ENCODE peak calls at places on chromosomes 7 and 10, in four cellular contexts. R is A549, Y is K562, D is H1. J is an unnamed sample.

GRCh38 chr7:116500071-116500853 is 724 bp downstream of the CAV2 start:
- DNase-seq in Y (peak; percentile 55), D (no peak), R (no peak), J (no peak)

GRCh38 chr7:137669706-137670105 is 177.1 kb downstream of the DGKI start:
- DNase-seq in R (no peak), Y (no peak), D (no peak), J (no peak)

GRCh38 chr10:122662231-122662630 is 37.4 kb downstream of the C10orf120 start:
- DNase-seq in Y (no peak), D (no peak), R (no peak), J (no peak)

GRCh38 chr10:109852004-109852717 is 71.2 kb downstream of the XPNPEP1 start:
- DNase-seq in R (peak; percentile 60), D (peak; percentile 29), Y (peak; percentile 54), J (peak; percentile 50)

GRCh38 chr10:120926611-120927010 is 75.4 kb downstream of the WDR11 start:
- DNase-seq in R (no peak), Y (no peak), D (no peak), J (no peak)

GRCh38 chr7:123679614-123680013 is 23.9 kb downstream of the LMOD2 start:
- DNase-seq in Y (no peak), D (no peak), R (no peak), J (no peak)

GRCh38 chr10:5589963-5590511 is 65.3 kb downstream of the CALML3 start:
- DNase-seq in D (no peak), Y (peak; percentile 41), R (peak; percentile 53), J (no peak)

GRCh38 chr10:11595395-11595692 is 16.1 kb downstream of the USP6NL start:
- DNase-seq in Y (no peak), R (no peak), D (no peak), J (no peak)

GRCh38 chr10:47383254-47384147 is 592 bp downstream of the ZNF488 start:
- DNase-seq in D (peak; percentile 43), R (no peak), Y (no peak), J (no peak)

GRCh38 chr7:93337047-93337446 is 104.9 kb downstream of the VPS50 start:
- DNase-seq in D (no peak), R (no peak), Y (no peak), J (peak; percentile 1)

GRCh38 chr7:129199406-129199805 is 11.0 kb downstream of the SMO start:
- DNase-seq in D (no peak), Y (no peak), R (no peak), J (no peak)

GRCh38 chr7:50641442-50642405 is 76.5 kb upstream of the DDC start:
- DNase-seq in D (no peak), Y (no peak), R (no peak), J (peak; percentile 18)

GRCh38 chr7:68511281-68511680 is 1087.0 kb upstream of the AUTS2 start:
- DNase-seq in Y (no peak), R (no peak), D (no peak), J (no peak)

GRCh38 chr7:95723583-95724180 is 48.7 kb upstream of the DYNC1I1 start:
- DNase-seq in D (peak; percentile 25), Y (peak; percentile 42), R (peak; percentile 51), J (peak; percentile 53)

GRCh38 chr10:92430103-92430502 is 139.1 kb downstream of the MARCHF5 start:
- DNase-seq in D (no peak), R (no peak), Y (no peak), J (no peak)

GRCh38 chr10:132691711-132692153 is 94.2 kb downstream of the NKX6-2 start:
- DNase-seq in D (no peak), R (no peak), Y (no peak), J (no peak)

DNA sequence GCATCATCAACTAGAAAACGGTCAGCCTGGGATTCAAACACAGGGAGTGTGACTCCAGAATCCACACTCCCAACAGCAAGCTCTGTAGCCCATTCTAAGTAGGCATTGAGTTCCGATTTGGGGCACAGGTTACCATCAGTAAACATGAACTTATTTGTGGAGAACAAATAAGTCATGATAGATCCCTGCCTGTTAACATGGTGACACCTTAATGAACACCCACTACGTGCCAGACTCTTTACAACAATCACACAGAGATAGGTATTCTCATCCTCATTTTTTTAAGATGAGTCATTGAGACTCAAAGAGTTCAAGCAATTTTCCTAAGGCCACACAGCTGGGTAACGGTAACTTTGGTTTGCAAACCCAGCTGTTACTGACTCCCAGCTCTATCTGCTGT is 91.5 kb downstream of the LYZL2 start:
- DNase-seq in D (no peak), R (peak; percentile 57), Y (no peak), J (peak; percentile 80)
- TF ChIP-seq RNF2 in D (no peak), R (no peak), Y (no peak), J (no peak)

GRCh38 chr7:43480581-43480980 is 102.3 kb upstream of the STK17A start:
- DNase-seq in Y (no peak), R (no peak), D (no peak), J (no peak)
- TF ChIP-seq RNF2 in Y (no peak), R (no peak), D (no peak), J (no peak)

DNA sequence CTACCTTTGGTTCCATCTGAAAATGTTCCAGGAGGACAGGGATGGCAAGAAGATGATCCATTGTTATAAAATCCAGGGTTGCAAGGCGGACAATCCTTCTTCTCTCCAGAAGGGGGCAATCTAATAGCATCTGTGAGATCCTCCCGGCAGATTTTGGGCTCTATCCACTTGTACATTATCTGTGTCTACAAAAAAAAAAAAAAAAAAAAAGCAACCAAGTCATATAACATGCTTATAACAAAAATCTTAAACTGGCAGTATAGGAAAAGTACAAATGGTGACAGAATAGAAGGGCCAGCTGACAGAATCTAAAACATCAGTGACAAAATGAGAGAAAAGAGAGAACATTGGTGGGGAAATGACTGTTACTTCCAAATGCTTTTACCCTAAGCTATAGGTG is 132.7 kb downstream of the ELAPOR2 start:
- DNase-seq in Y (peak; percentile 72), D (no peak), R (peak; percentile 14), J (peak; percentile 28)
- TF ChIP-seq RNF2 in Y (no peak), D (no peak), R (no peak), J (no peak)

DNA sequence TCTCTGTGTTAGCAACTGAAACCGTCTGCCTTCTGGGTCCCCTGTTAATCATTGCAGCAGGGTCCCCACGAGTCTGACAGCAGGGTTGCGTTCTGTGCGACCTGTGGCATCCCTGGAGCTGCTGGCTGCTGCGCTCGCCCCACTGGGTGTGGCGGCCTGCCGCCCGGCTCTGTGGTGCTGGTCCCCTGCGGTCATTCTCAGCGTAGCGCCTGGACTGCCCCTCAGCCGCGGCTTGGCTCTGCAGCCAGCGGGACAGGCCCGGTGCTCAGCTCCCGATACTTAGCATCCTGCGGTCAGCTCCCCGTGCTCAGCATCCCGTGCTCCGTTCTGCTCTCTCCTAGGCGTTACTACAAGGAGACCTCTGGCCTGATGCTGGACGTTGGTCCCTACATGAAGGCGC is 35.0 kb downstream of the LHPP start:
- DNase-seq in R (no peak), D (no peak), Y (no peak), J (no peak)
- TF ChIP-seq RNF2 in R (no peak), D (no peak), Y (no peak), J (no peak)

GRCh38 chr7:16205481-16205880 is 215.9 kb downstream of the CRPPA start:
- DNase-seq in D (no peak), Y (no peak), R (no peak), J (no peak)
- TF ChIP-seq RNF2 in D (no peak), Y (no peak), R (no peak), J (no peak)

DNA sequence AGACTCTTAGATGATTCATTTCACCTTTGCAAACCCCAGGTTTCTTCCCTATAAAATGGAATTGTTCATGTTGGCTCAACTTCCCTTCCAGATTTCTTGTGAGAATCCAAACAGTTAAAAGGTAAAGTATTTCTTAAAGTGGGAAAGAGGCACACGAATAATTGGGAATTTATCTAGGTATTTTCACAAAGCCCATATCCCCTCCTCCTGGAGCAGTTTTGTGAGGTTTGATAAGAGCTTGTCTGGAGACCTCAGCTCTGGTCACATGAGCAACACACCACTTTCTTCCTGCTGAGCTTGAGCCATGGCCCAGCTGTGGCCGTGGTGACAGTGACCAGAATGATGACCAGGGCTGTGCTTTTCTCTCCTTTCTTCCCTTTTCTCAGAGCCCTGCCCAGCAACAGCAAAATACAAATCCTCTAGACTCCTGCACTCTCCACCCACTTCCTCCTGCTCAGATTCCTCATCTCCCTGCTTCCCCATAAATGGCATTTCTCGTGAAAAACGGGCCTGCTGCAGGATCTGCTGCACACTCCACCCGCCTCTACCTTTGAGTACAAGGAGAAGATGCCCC is 87.7 kb downstream of the PIK3CG start:
- DNase-seq in Y (peak; percentile 85), R (no peak), D (no peak), J (no peak)
- TF ChIP-seq RNF2 in Y (no peak), R (no peak), D (no peak), J (no peak)

GRCh38 chr10:26435852-26436251 is 2.3 kb upstream of the APBB1IP start:
- DNase-seq in Y (no peak), R (no peak), D (no peak), J (no peak)

GRCh38 chr10:26432938-26433337 is 5.2 kb upstream of the APBB1IP start:
- DNase-seq in Y (no peak), D (no peak), R (no peak), J (no peak)

DNA sequence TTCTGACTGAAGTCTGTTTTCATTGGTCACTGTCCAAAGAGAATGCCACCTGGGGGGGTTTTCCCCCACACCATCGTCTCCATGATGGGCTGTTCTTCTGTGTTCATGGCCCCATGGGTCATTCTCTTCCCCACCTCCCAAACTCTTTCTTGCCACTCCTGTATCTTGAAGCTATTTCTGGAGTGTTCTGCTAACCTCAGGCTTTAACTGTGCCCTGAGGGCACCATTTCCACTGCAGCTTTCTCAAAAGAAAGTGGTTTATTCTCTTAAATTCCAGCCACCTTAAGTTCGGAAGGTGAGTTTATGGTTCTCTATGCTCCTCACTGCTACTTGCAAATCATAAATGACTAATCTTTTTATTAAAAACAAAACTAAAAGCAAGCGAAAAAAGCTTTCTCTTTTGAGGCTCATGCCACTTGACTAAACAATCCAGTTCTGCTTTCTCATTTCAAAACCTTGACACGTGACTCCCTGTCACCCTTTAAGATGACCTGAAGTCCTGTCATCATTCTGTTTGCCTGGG is 7.4 kb upstream of the APBB1IP start:
- DNase-seq in D (no peak), R (no peak), Y (no peak), J (no peak)
- TF ChIP-seq RNF2 in D (no peak), R (no peak), Y (no peak), J (no peak)

J was measured in HepG2.